ENCODE peak calls at places on chromosomes 1 and 21, in seven cellular contexts. D, M, V, Y, K, I and H are unnamed samples.

GRCh38 chr1:218557731-218558130 is 212.6 kb downstream of the TGFB2 start:
- DNase-seq in D (no peak), M (peak; percentile 11), V (no peak), Y (peak; percentile 96), K (no peak), I (peak; percentile 63), H (no peak)

GRCh38 chr21:45998871-45999580 is 17.5 kb downstream of the COL6A1 start:
- DNase-seq in D (no peak), M (peak; percentile 6), V (no peak), Y (no peak), K (peak; percentile 32), I (peak; percentile 71), H (no peak)

GRCh38 chr1:91806777-91807700 is 78.9 kb downstream of the TGFBR3 start:
- DNase-seq in D (no peak), M (no peak), V (no peak), Y (peak; percentile 81), K (no peak), I (no peak), H (no peak)

GRCh38 chr1:214946615-214947014 is 135.9 kb upstream of the KCNK2 start:
- DNase-seq in D (no peak), M (no peak), V (no peak), Y (no peak), K (no peak), I (no peak), H (no peak)

GRCh38 chr1:228101994-228102790 is 933 bp downstream of the C1orf35 start:
- DNase-seq in D (peak; percentile 66), M (peak; percentile 46), V (peak; percentile 76), Y (peak; percentile 64), K (peak; percentile 79), I (peak; percentile 82), H (no peak)

GRCh38 chr1:119974013-119974412 is 77.7 kb upstream of the ADAM30 start:
- DNase-seq in D (no peak), M (no peak), V (no peak), Y (no peak), K (no peak), I (no peak), H (no peak)

GRCh38 chr1:87155648-87156047 is 173.0 kb upstream of the LMO4 start:
- DNase-seq in D (no peak), M (no peak), V (no peak), Y (no peak), K (no peak), I (no peak), H (no peak)

GRCh38 chr21:17458279-17458678 is 54.6 kb upstream of the CXADR start:
- DNase-seq in D (no peak), M (no peak), V (no peak), Y (no peak), K (no peak), I (no peak), H (no peak)

GRCh38 chr1:45246760-45247159 is 40.4 kb upstream of the ZSWIM5 start:
- DNase-seq in D (no peak), M (peak; percentile 41), V (no peak), Y (peak; percentile 97), K (no peak), I (no peak), H (no peak)

GRCh38 chr1:200336111-200336845 is 73.6 kb downstream of the ZNF281 start:
- DNase-seq in D (no peak), M (no peak), V (peak; percentile 51), Y (peak; percentile 55), K (no peak), I (no peak), H (peak; percentile 35)

GRCh38 chr1:232519186-232519585 is 110.7 kb downstream of the SIPA1L2 start:
- DNase-seq in D (no peak), M (no peak), V (no peak), Y (no peak), K (no peak), I (peak; percentile 73), H (no peak)

GRCh38 chr1:203572134-203572625 is 54.5 kb upstream of the ATP2B4 start:
- DNase-seq in D (no peak), M (no peak), V (no peak), Y (no peak), K (no peak), I (no peak), H (no peak)

GRCh38 chr1:232226197-232226681 is 403.7 kb downstream of the SIPA1L2 start:
- DNase-seq in D (no peak), M (no peak), V (no peak), Y (peak; percentile 12), K (no peak), I (no peak), H (peak; percentile 45)

GRCh38 chr1:40030528-40031135 is 9.9 kb upstream of the CAP1 start:
- DNase-seq in D (no peak), M (no peak), V (no peak), Y (no peak), K (no peak), I (no peak), H (no peak)

GRCh38 chr1:100799954-100800612 is 80.5 kb downstream of the VCAM1 start:
- DNase-seq in D (no peak), M (no peak), V (no peak), Y (no peak), K (no peak), I (no peak), H (no peak)

GRCh38 chr21:15141236-15141970 is 76.6 kb upstream of the NRIP1 start:
- DNase-seq in D (no peak), M (no peak), V (peak; percentile 21), Y (no peak), K (peak; percentile 73), I (no peak), H (no peak)

GRCh38 chr1:207058878-207059867 is 6.1 kb downstream of the PFKFB2 start:
- DNase-seq in D (no peak), M (no peak), V (no peak), Y (no peak), K (no peak), I (no peak), H (no peak)

GRCh38 chr1:63317007-63317813 is 5.2 kb upstream of the FOXD3 start:
- DNase-seq in D (peak; percentile 68), M (peak; percentile 58), V (peak; percentile 71), Y (peak; percentile 54), K (peak; percentile 83), I (peak; percentile 80), H (peak; percentile 53)

GRCh38 chr1:67834246-67834877 is 1.1 kb upstream of the GNG12 start:
- DNase-seq in D (no peak), M (no peak), V (no peak), Y (no peak), K (no peak), I (no peak), H (no peak)

GRCh38 chr1:247331526-247332214 is at the start of gene ZNF496:
- DNase-seq in D (peak; percentile 88), M (peak; percentile 81), V (peak; percentile 90), Y (peak; percentile 78), K (peak; percentile 76), I (peak; percentile 93), H (peak; percentile 79)

GRCh38 chr1:145991799-145992412 is 4.5 kb downstream of the TXNIP start:
- DNase-seq in D (no peak), M (peak; percentile 53), V (no peak), Y (no peak), K (no peak), I (peak; percentile 74), H (no peak)
- TF ChIP-seq POLR2A in D (peak; percentile 98), M (peak; percentile 42), V (no peak), Y (no peak), K (peak; percentile 54), I (no peak), H (no peak)

GRCh38 chr21:44593598-44594405 is 1.5 kb upstream of the KRTAP10-6 start:
- DNase-seq in D (no peak), M (no peak), V (no peak), Y (no peak), K (no peak), I (no peak), H (no peak)
- TF ChIP-seq POLR2A in D (no peak), M (no peak), V (no peak), Y (no peak), K (no peak), I (no peak), H (no peak)

GRCh38 chr1:145960468-145961108 is 2.8 kb upstream of the LIX1L start:
- DNase-seq in D (no peak), M (peak; percentile 84), V (peak; percentile 91), Y (peak; percentile 72), K (peak; percentile 76), I (peak; percentile 93), H (no peak)
- TF ChIP-seq POLR2A in D (no peak), M (peak; percentile 74), V (peak; percentile 63), Y (no peak), K (peak; percentile 23), I (peak; percentile 82), H (no peak)

GRCh38 chr1:229558460-229559335 is at the start of gene ABCB10:
- DNase-seq in D (peak; percentile 88), M (peak; percentile 96), V (peak; percentile 97), Y (peak; percentile 99), K (peak; percentile 97), I (peak; percentile 98), H (peak; percentile 99)
- TF ChIP-seq POLR2A in D (no peak), M (peak; percentile 54), V (peak; percentile 84), Y (no peak), K (peak; percentile 59), I (peak; percentile 69), H (peak; percentile 84)

GRCh38 chr1:9246215-9246614 is 11.6 kb downstream of the H6PD start:
- DNase-seq in D (no peak), M (no peak), V (no peak), Y (no peak), K (no peak), I (no peak), H (no peak)

GRCh38 chr1:9245661-9246060 is 11.1 kb downstream of the H6PD start:
- DNase-seq in D (no peak), M (no peak), V (no peak), Y (no peak), K (no peak), I (no peak), H (no peak)

GRCh38 chr1:9242338-9242969 is 7.9 kb downstream of the H6PD start:
- DNase-seq in D (no peak), M (peak; percentile 94), V (no peak), Y (no peak), K (peak; percentile 74), I (peak; percentile 95), H (no peak)

GRCh38 chr1:9245230-9245619 is 10.7 kb downstream of the H6PD start:
- DNase-seq in D (no peak), M (no peak), V (no peak), Y (no peak), K (no peak), I (no peak), H (no peak)

DNA sequence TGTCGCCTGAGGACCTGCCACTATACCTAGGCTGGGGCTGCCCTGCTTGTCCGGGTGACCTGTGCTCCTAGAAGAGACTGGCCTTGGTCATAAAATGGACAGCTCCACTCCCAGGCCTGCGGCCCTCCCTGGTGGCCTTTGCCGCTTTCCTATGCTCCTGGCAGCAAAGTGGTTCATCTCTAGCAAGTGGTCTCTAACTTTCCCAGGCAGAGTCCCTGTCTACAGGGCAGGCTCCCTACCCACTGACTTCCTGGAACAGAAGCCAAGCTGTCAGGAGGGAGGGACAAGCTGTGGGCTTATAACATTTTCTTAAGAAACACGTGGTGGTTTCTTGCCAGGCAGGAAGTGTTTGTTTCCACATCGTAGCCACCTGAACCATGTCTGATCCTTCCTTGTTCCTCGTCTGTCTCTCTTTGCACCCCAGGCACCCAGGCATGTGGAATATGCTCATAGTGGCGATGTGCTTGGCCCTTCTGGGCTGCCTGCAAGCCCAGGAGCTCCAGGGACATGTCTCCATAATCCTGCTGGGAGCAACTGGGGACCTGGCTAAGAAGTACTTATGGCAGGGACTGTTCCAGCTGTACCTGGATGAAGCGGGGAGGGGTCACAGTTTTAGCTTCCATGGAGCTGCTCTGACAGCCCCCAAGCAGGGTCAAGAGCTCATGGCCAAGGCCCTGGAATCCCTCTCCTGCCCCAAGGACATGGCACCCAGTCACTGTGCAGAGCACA is 10.1 kb downstream of the H6PD start:
- DNase-seq in D (no peak), M (no peak), V (no peak), Y (no peak), K (peak; percentile 51), I (no peak), H (no peak)
- TF ChIP-seq POLR2A in D (no peak), M (peak; percentile 12), V (no peak), Y (no peak), K (no peak), I (no peak), H (no peak)